ENCODE peak calls at places on chromosomes 6 and 20, in five cellular contexts. R is HepG2, Z is GM12878, I is WTC11, X is K562. L is an unnamed sample.

GRCh38 chr20:23257848-23258746 is 92.5 kb upstream of the NXT1 start:
- DNase-seq in R (no peak), Z (no peak), I (no peak), X (no peak), L (peak; percentile 28)

GRCh38 chr20:50788045-50788867 is 6.6 kb upstream of the BCAS4 start:
- DNase-seq in R (peak; percentile 83), Z (no peak), I (no peak), X (no peak), L (no peak)

GRCh38 chr6:150775400-150775799 is 90.1 kb upstream of the MTHFD1L start:
- DNase-seq in R (no peak), Z (no peak), I (no peak), X (no peak), L (no peak)

GRCh38 chr6:44264154-44265002 is 973 bp downstream of the NFKBIE start:
- DNase-seq in R (no peak), Z (no peak), I (no peak), X (no peak), L (no peak)

GRCh38 chr20:23049933-23050838 is 714 bp upstream of the THBD start:
- DNase-seq in R (no peak), Z (no peak), I (peak; percentile 32), X (no peak), L (peak; percentile 79)

GRCh38 chr6:51398064-51398740 is 579.5 kb downstream of the TFAP2B start:
- DNase-seq in R (no peak), Z (peak; percentile 24), I (no peak), X (no peak), L (no peak)

GRCh38 chr20:59587570-59587969 is 16.8 kb upstream of the PHACTR3 start:
- DNase-seq in R (no peak), Z (no peak), I (no peak), X (no peak), L (no peak)

GRCh38 chr6:6927437-6928361 is 180.1 kb upstream of the RREB1 start:
- DNase-seq in R (no peak), Z (no peak), I (peak; percentile 20), X (peak; percentile 86), L (peak; percentile 56)

GRCh38 chr20:64766-65322 is 22.6 kb upstream of the DEFB125 start:
- DNase-seq in R (no peak), Z (no peak), I (no peak), X (no peak), L (no peak)

GRCh38 chr20:3616250-3616649 is 46.9 kb downstream of the GFRA4 start:
- DNase-seq in R (no peak), Z (no peak), I (peak; percentile 42), X (no peak), L (no peak)

GRCh38 chr6:33313105-33313708 is 671 bp downstream of the TAPBP start:
- DNase-seq in R (no peak), Z (no peak), I (peak; percentile 47), X (peak; percentile 66), L (no peak)

GRCh38 chr6:49030621-49031020 is 432.4 kb downstream of the MMUT start:
- DNase-seq in R (no peak), Z (no peak), I (no peak), X (no peak), L (no peak)

GRCh38 chr20:44394520-44395182 is 39.2 kb downstream of the HNF4A start:
- DNase-seq in R (peak; percentile 100), Z (no peak), I (no peak), X (peak; percentile 39), L (no peak)

GRCh38 chr20:40932436-40932835 is 96.2 kb upstream of the TOP1 start:
- DNase-seq in R (no peak), Z (no peak), I (no peak), X (no peak), L (no peak)

GRCh38 chr6:32968770-32969684 is 633 bp downstream of the BRD2 start:
- DNase-seq in R (peak; percentile 95), Z (no peak), I (peak; percentile 82), X (peak; percentile 90), L (peak; percentile 87)

GRCh38 chr6:54286141-54286540 is 22.1 kb upstream of the TINAG start:
- DNase-seq in R (no peak), Z (no peak), I (no peak), X (no peak), L (no peak)

GRCh38 chr6:83429857-83430605 is 820 bp downstream of the ME1 start:
- DNase-seq in R (no peak), Z (no peak), I (peak; percentile 13), X (no peak), L (no peak)

GRCh38 chr20:5845686-5846651 is 95.8 kb downstream of the SHLD1 start:
- DNase-seq in R (no peak), Z (peak; percentile 12), I (no peak), X (no peak), L (no peak)

GRCh38 chr6:56073315-56073714 is 174.1 kb downstream of the COL21A1 start:
- DNase-seq in R (no peak), Z (no peak), I (no peak), X (no peak), L (no peak)

GRCh38 chr6:8064638-8065518 is 689 bp upstream of the BLOC1S5 start:
- DNase-seq in R (peak; percentile 35), Z (no peak), I (no peak), X (no peak), L (no peak)

GRCh38 chr6:56222509-56222908 is 24.9 kb downstream of the COL21A1 start:
- DNase-seq in R (no peak), Z (no peak), I (no peak), X (no peak), L (no peak)

GRCh38 chr6:158418501-158418900 is 106.2 kb downstream of the TULP4 start:
- DNase-seq in R (no peak), Z (no peak), I (no peak), X (no peak), L (no peak)

GRCh38 chr6:169387809-169388383 is 134.2 kb upstream of the THBS2 start:
- DNase-seq in R (no peak), Z (no peak), I (no peak), X (no peak), L (no peak)

DNA sequence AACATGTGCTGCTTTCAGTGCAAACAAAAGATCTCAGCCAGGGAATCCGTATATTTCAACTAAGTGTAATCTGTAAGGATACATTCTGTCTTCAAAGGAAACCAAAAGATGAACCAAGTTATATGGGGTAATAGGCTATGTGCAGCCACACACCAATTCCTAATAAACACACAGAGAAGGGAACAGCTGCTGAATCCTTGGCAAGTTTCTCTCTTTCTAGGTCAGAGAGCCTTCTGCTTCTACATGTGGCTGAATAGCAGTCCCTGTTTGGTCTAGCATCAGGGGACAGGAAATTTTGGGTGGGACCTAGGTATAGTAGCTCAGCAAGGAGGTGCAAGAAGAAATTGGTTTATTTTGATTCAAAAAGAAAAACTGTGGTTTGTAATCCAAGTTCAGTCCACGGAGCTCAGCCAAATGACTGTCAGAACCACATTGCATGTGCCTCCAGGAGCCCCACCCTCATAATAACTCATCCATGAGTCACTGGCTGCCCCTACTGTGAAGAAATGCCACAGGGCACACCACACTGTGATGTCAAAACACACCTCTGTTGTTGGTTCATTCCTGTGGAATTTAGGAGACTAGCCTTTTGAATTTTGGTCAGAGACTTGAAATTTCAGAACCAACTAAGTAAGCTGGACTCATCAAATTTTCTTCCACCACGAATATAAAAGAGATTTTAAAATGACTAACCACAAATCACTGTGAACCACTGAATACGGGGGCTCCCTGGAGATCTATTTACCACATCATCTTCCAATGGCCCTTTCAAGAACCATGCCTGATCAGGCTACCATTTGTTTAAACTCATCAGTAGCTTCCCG is 21.1 kb downstream of the SPTLC3 start:
- DNase-seq in R (peak; percentile 80), Z (no peak), I (no peak), X (no peak), L (peak; percentile 43)
- TF ChIP-seq ATF2 in R (no peak), Z (no peak), I (no peak), X (no peak), L (no peak)

GRCh38 chr6:13563009-13563408 is 11.4 kb upstream of the SIRT5 start:
- DNase-seq in R (no peak), Z (no peak), I (no peak), X (no peak), L (no peak)

GRCh38 chr6:13559251-13559650 is 15.2 kb upstream of the SIRT5 start:
- DNase-seq in R (peak; percentile 36), Z (no peak), I (no peak), X (no peak), L (no peak)

GRCh38 chr6:13560651-13561044 is 13.8 kb upstream of the SIRT5 start:
- DNase-seq in R (no peak), Z (no peak), I (no peak), X (peak; percentile 68), L (no peak)

GRCh38 chr6:13559968-13560650 is 14.3 kb upstream of the SIRT5 start:
- DNase-seq in R (no peak), Z (no peak), I (no peak), X (no peak), L (no peak)

DNA sequence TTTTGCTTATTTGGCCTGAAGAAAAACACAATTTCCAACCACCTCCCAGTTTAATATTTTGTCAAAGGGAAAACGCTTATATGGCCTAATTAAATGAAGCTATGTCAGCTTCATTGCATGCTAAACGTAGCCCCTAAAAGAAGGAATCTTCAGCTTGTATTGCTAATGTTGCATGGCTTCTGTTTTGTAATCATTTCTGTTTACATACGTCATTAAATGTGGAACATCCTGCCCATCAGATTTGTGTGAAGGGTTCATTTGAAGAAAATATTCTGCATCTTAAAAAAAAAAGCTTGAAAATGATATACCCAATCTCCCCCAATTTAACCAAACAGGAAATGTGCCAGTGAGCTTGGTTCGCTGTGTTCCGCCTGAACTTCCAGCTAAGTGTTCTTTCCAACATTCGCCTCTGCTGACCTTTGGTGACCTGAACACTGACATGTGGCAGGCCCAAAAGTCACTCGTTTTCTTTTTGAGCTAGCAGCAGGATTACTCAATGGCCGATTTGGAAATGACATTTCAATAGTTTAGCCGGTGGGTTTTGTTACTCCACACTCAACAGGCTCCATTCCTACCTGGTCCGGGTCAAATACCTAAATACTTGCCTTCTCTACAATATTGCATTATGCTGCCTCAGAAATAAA is 12.7 kb upstream of the SIRT5 start:
- DNase-seq in R (peak; percentile 80), Z (no peak), I (no peak), X (no peak), L (no peak)
- TF ChIP-seq ATF2 in R (peak; percentile 47), Z (no peak), I (no peak), X (no peak), L (no peak)

DNA sequence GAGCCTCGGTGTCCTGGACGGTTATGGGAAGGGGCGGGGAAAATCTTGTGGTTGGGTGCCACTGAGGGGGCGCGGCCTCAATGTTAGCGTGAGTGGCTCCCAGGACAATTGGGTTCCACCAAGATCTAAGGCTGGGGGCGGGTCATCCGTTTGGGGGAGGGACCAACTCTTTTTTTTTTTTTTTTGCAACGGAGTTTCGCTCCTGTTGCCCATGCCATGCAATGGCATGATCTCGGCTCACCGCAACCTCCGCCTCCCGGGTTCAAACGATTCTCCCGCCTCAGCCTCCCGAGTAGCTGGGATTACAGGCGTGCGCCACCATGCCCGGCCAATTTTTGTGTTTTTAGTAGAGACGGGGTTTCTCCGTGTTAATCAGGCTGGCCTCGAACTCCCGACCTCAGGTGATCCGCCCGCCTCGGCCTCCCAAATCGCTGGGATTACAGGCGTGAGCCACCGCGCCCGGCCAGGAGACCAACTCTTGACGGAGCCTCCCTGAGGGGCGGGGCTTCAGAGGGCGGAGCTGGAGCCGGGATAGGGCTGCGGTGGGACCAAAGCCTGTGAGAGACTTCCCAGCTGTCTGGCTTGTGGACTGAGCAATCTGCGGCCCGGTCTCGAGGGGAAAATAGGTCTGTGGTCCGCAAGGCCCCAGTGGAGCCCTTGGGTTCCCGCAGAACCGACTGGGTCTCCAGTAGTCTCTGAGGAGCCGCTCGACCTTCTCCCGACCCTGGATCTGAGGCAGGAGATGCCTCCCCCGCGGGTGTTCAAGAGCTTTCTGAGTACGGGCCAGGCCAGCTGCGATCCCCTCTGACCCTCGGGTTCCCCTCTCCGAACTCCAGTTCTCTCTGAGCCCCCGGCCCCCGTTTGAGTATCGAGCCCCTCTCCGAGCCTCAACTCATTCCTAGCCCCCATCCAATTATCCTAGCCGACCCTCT is 1.1 kb downstream of the SPAG4 start:
- DNase-seq in R (peak; percentile 100), Z (peak; percentile 98), I (peak; percentile 87), X (peak; percentile 88), L (peak; percentile 88)
- TF ChIP-seq ATF2 in R (peak; percentile 78), Z (no peak), I (no peak), X (no peak), L (no peak)

GRCh38 chr6:143408151-143408786 is 42.2 kb downstream of the ADAT2 start:
- DNase-seq in R (no peak), Z (no peak), I (no peak), X (no peak), L (no peak)
- TF ChIP-seq ATF2 in R (no peak), Z (no peak), I (no peak), X (no peak), L (no peak)

L was measured in H1.